ENCODE peak calls at places on chromosomes 6 and 20, in five cellular contexts. U, B, N, F and D are unnamed samples.

GRCh38 chr6:83708970-83709747 is at the start of gene SNAP91:
- DNase-seq in U (no peak), B (no peak), N (no peak), F (no peak), D (no peak)

GRCh38 chr20:60024245-60024644 is 66.0 kb downstream of the CDH26 start:
- DNase-seq in U (no peak), B (no peak), N (no peak), F (no peak), D (no peak)

GRCh38 chr20:6492396-6493055 is 275.0 kb upstream of the BMP2 start:
- DNase-seq in U (peak; percentile 13), B (no peak), N (peak; percentile 14), F (no peak), D (no peak)

GRCh38 chr6:39453236-39453635 is 130.7 kb upstream of the KCNK16 start:
- DNase-seq in U (no peak), B (no peak), N (no peak), F (no peak), D (no peak)

GRCh38 chr6:37477656-37478435 is 21.8 kb downstream of the CCDC167 start:
- DNase-seq in U (no peak), B (no peak), N (no peak), F (no peak), D (no peak)

GRCh38 chr20:52859156-52859887 is 112.8 kb upstream of the TSHZ2 start:
- DNase-seq in U (no peak), B (peak; percentile 51), N (no peak), F (no peak), D (no peak)

GRCh38 chr20:37445041-37445440 is 76.0 kb upstream of the NNAT start:
- DNase-seq in U (no peak), B (no peak), N (no peak), F (no peak), D (no peak)

GRCh38 chr6:82874867-82875266 is 190.8 kb downstream of the UBE3D start:
- DNase-seq in U (no peak), B (no peak), N (no peak), F (no peak), D (no peak)

GRCh38 chr6:87828044-87828443 is 126.0 kb upstream of the AKIRIN2 start:
- DNase-seq in U (no peak), B (no peak), N (no peak), F (no peak), D (no peak)

GRCh38 chr6:158032354-158032733 is 50.7 kb downstream of the SYNJ2 start:
- DNase-seq in U (no peak), B (no peak), N (no peak), F (no peak), D (no peak)

GRCh38 chr6:11223296-11223695 is 9.2 kb downstream of the NEDD9 start:
- DNase-seq in U (no peak), B (no peak), N (no peak), F (no peak), D (no peak)

GRCh38 chr6:73942581-73942980 is 246.6 kb downstream of the CD109 start:
- DNase-seq in U (peak; percentile 9), B (no peak), N (peak; percentile 14), F (no peak), D (peak; percentile 9)

GRCh38 chr20:16363832-16364687 is 209.2 kb downstream of the KIF16B start:
- DNase-seq in U (no peak), B (no peak), N (no peak), F (no peak), D (no peak)

GRCh38 chr6:16719488-16719887 is 41.8 kb downstream of the ATXN1 start:
- DNase-seq in U (no peak), B (no peak), N (no peak), F (no peak), D (no peak)

GRCh38 chr6:422423-423061 is 31.0 kb downstream of the IRF4 start:
- DNase-seq in U (peak; percentile 69), B (peak; percentile 61), N (peak; percentile 95), F (no peak), D (no peak)

GRCh38 chr6:87342829-87343228 is 1.8 kb upstream of the C6orf163 start:
- DNase-seq in U (no peak), B (no peak), N (no peak), F (no peak), D (no peak)

GRCh38 chr6:147676468-147676867 is 168.0 kb downstream of the SAMD5 start:
- DNase-seq in U (no peak), B (no peak), N (no peak), F (no peak), D (no peak)

GRCh38 chr6:34237722-34238506 is 1.2 kb downstream of the HMGA1 start:
- DNase-seq in U (peak; percentile 91), B (no peak), N (no peak), F (peak; percentile 54), D (peak; percentile 84)

GRCh38 chr6:82022614-82023102 is 224.9 kb downstream of the IBTK start:
- DNase-seq in U (peak; percentile 41), B (peak; percentile 36), N (no peak), F (no peak), D (no peak)

GRCh38 chr20:43915209-43916072 is 789 bp downstream of the TOX2 start:
- DNase-seq in U (no peak), B (no peak), N (no peak), F (peak; percentile 21), D (no peak)

GRCh38 chr6:4815584-4815983 is 39.4 kb downstream of the CDYL start:
- DNase-seq in U (no peak), B (no peak), N (no peak), F (no peak), D (no peak)

GRCh38 chr6:16249971-16250370 is 11.6 kb downstream of the GMPR start:
- DNase-seq in U (no peak), B (no peak), N (no peak), F (no peak), D (no peak)

GRCh38 chr6:10521104-10521808 is at the start of gene GCNT2:
- DNase-seq in U (peak; percentile 46), B (no peak), N (no peak), F (no peak), D (peak; percentile 44)

GRCh38 chr6:138590796-138591709 is 91.8 kb upstream of the NHSL1 start:
- DNase-seq in U (peak; percentile 63), B (peak; percentile 67), N (no peak), F (peak; percentile 12), D (peak; percentile 85)

GRCh38 chr20:63957690-63958441 is 1.6 kb upstream of the UCKL1 start:
- DNase-seq in U (no peak), B (no peak), N (no peak), F (no peak), D (peak; percentile 49)

GRCh38 chr20:53800418-53800817 is 206.8 kb upstream of the ZNF217 start:
- DNase-seq in U (no peak), B (no peak), N (no peak), F (no peak), D (no peak)

GRCh38 chr20:20454850-20455627 is 87.1 kb downstream of the INSM1 start:
- DNase-seq in U (no peak), B (no peak), N (no peak), F (no peak), D (no peak)

GRCh38 chr6:125014157-125014957 is 52.1 kb downstream of the RNF217 start:
- DNase-seq in U (no peak), B (no peak), N (peak; percentile 66), F (no peak), D (peak; percentile 89)

GRCh38 chr6:108874470-108875160 is 26.4 kb downstream of the ARMC2 start:
- DNase-seq in U (no peak), B (no peak), N (no peak), F (peak; percentile 9), D (peak; percentile 47)

GRCh38 chr20:58431134-58431533 is 42.1 kb downstream of the VAPB start:
- DNase-seq in U (no peak), B (no peak), N (no peak), F (no peak), D (no peak)